ENCODE peak calls at places on chromosomes 2 and 18, in nine cellular contexts. C, J, P, F, R, Y, Z, G and V are unnamed samples.

GRCh38 chr2:170715062-170715931 is at the start of gene SP5:
- DNase-seq in C (peak), J (no peak), P (no peak), F (no peak), R (peak), Y (peak), Z (peak), G (peak), V (no peak)

GRCh38 chr18:9876867-9877654 is 8.7 kb upstream of the TXNDC2 start:
- DNase-seq in C (no peak), J (peak), P (no peak), F (no peak), R (peak), Y (no peak), Z (no peak), G (peak), V (no peak)

GRCh38 chr2:68185541-68186164 is 28.0 kb downstream of the PNO1 start:
- DNase-seq in C (peak), J (peak), P (peak), F (no peak), R (peak), Y (peak), Z (peak), G (peak), V (no peak)

GRCh38 chr2:98634406-98635092 is 26.2 kb downstream of the UNC50 start:
- DNase-seq in C (no peak), J (peak), P (peak), F (no peak), R (no peak), Y (no peak), Z (peak), G (no peak), V (no peak)

GRCh38 chr18:60675801-60676200 is 303.2 kb upstream of the MC4R start:
- DNase-seq in C (no peak), J (no peak), P (no peak), F (no peak), R (no peak), Y (no peak), Z (no peak), G (no peak), V (no peak)

GRCh38 chr18:39453356-39453755 is 1887.8 kb upstream of the CELF4 start:
- DNase-seq in C (no peak), J (no peak), P (no peak), F (no peak), R (no peak), Y (no peak), Z (no peak), G (peak), V (no peak)

GRCh38 chr2:113127646-113128385 is 418 bp downstream of the IL1RN start:
- DNase-seq in C (no peak), J (no peak), P (no peak), F (no peak), R (no peak), Y (no peak), Z (no peak), G (no peak), V (no peak)

GRCh38 chr18:79372461-79372860 is 23.3 kb upstream of the NFATC1 start:
- DNase-seq in C (no peak), J (no peak), P (no peak), F (no peak), R (no peak), Y (no peak), Z (no peak), G (no peak), V (no peak)

GRCh38 chr2:102239344-102239743 is 52.5 kb downstream of the IL1RL2 start:
- DNase-seq in C (no peak), J (no peak), P (no peak), F (no peak), R (no peak), Y (no peak), Z (no peak), G (no peak), V (no peak)

GRCh38 chr2:220775856-220776467 is 796.1 kb downstream of the EPHA4 start:
- DNase-seq in C (no peak), J (no peak), P (no peak), F (no peak), R (peak), Y (no peak), Z (no peak), G (peak), V (no peak)

GRCh38 chr18:54805571-54806334 is 22.5 kb upstream of the RAB27B start:
- DNase-seq in C (no peak), J (peak), P (no peak), F (no peak), R (peak), Y (no peak), Z (no peak), G (peak), V (no peak)

GRCh38 chr2:6945087-6945813 is 28.0 kb downstream of the RNF144A start:
- DNase-seq in C (no peak), J (no peak), P (no peak), F (no peak), R (no peak), Y (no peak), Z (no peak), G (no peak), V (no peak)

GRCh38 chr18:10020176-10020575 is 106.4 kb downstream of the VAPA start:
- DNase-seq in C (no peak), J (no peak), P (no peak), F (no peak), R (no peak), Y (no peak), Z (no peak), G (peak), V (no peak)

GRCh38 chr2:160039166-160039903 is 23.1 kb downstream of the PLA2R1 start:
- DNase-seq in C (no peak), J (peak), P (no peak), F (no peak), R (peak), Y (no peak), Z (no peak), G (peak), V (no peak)

GRCh38 chr2:69683170-69683971 is 39.8 kb upstream of the AAK1 start:
- DNase-seq in C (no peak), J (peak), P (no peak), F (no peak), R (peak), Y (no peak), Z (no peak), G (peak), V (no peak)

GRCh38 chr2:197779261-197779660 is 5.9 kb downstream of the BOLL start:
- DNase-seq in C (no peak), J (no peak), P (no peak), F (no peak), R (no peak), Y (no peak), Z (no peak), G (no peak), V (no peak)

GRCh38 chr18:25310045-25310444 is 41.9 kb downstream of the ZNF521 start:
- DNase-seq in C (no peak), J (peak), P (no peak), F (no peak), R (peak), Y (no peak), Z (no peak), G (peak), V (no peak)

GRCh38 chr2:18988557-18989232 is 369.7 kb downstream of the OSR1 start:
- DNase-seq in C (no peak), J (no peak), P (no peak), F (no peak), R (peak), Y (no peak), Z (no peak), G (peak), V (no peak)

GRCh38 chr18:35938158-35938557 is 34.3 kb upstream of the RMP24 start:
- DNase-seq in C (no peak), J (peak), P (no peak), F (no peak), R (peak), Y (no peak), Z (no peak), G (peak), V (no peak)

GRCh38 chr2:160635488-160635887 is 141.9 kb upstream of the RBMS1 start:
- DNase-seq in C (no peak), J (peak), P (no peak), F (no peak), R (peak), Y (no peak), Z (no peak), G (peak), V (no peak)

GRCh38 chr18:79600141-79600540 is 79.5 kb upstream of the CTDP1 start:
- DNase-seq in C (peak), J (no peak), P (no peak), F (no peak), R (no peak), Y (peak), Z (no peak), G (no peak), V (no peak)

GRCh38 chr2:36568533-36569246 is 29.3 kb downstream of the FEZ2 start:
- DNase-seq in C (no peak), J (no peak), P (no peak), F (no peak), R (peak), Y (no peak), Z (no peak), G (peak), V (no peak)

GRCh38 chr2:122186761-122187222 is 431.3 kb downstream of the TSN start:
- DNase-seq in C (no peak), J (no peak), P (no peak), F (no peak), R (no peak), Y (no peak), Z (no peak), G (no peak), V (no peak)

GRCh38 chr2:46297546-46298271 is 502 bp downstream of the EPAS1 start:
- DNase-seq in C (peak), J (peak), P (peak), F (peak), R (no peak), Y (peak), Z (peak), G (no peak), V (peak)

GRCh38 chr2:20737505-20737904 is 70.6 kb downstream of the GDF7 start:
- DNase-seq in C (no peak), J (no peak), P (no peak), F (no peak), R (no peak), Y (no peak), Z (no peak), G (no peak), V (no peak)

GRCh38 chr2:11155326-11156059 is at the start of gene SLC66A3:
- DNase-seq in C (no peak), J (peak), P (peak), F (no peak), R (peak), Y (no peak), Z (no peak), G (peak), V (no peak)

GRCh38 chr2:83665894-83666293 is 793.2 kb downstream of the SUCLG1 start:
- DNase-seq in C (no peak), J (no peak), P (no peak), F (no peak), R (peak), Y (no peak), Z (no peak), G (peak), V (no peak)

GRCh38 chr2:215528555-215528954 is 92.7 kb upstream of the FN1 start:
- DNase-seq in C (no peak), J (peak), P (no peak), F (no peak), R (peak), Y (no peak), Z (no peak), G (peak), V (no peak)

GRCh38 chr2:206112108-206112507 is 26.1 kb upstream of the INO80D start:
- DNase-seq in C (no peak), J (no peak), P (no peak), F (no peak), R (no peak), Y (no peak), Z (no peak), G (peak), V (no peak)

GRCh38 chr2:150036622-150037021 is 449.0 kb upstream of the MMADHC start:
- DNase-seq in C (no peak), J (no peak), P (no peak), F (no peak), R (no peak), Y (no peak), Z (no peak), G (no peak), V (no peak)

GRCh38 chr2:1728821-1729220 is 15.5 kb downstream of the PXDN start:
- DNase-seq in C (no peak), J (no peak), P (no peak), F (no peak), R (peak), Y (peak), Z (peak), G (peak), V (no peak)

GRCh38 chr2:172928754-172929153 is 146.9 kb upstream of the MAP3K20 start:
- DNase-seq in C (no peak), J (no peak), P (no peak), F (no peak), R (peak), Y (no peak), Z (no peak), G (peak), V (no peak)

GRCh38 chr2:12619975-12620374 is 96.8 kb upstream of the TRIB2 start:
- DNase-seq in C (no peak), J (peak), P (no peak), F (no peak), R (peak), Y (no peak), Z (no peak), G (peak), V (no peak)

GRCh38 chr18:48228301-48228715 is 180.9 kb downstream of the ZBTB7C start:
- DNase-seq in C (peak), J (peak), P (no peak), F (no peak), R (no peak), Y (peak), Z (no peak), G (no peak), V (no peak)

GRCh38 chr2:219527076-219527394 is 12.8 kb downstream of the ASIC4 start:
- DNase-seq in C (no peak), J (no peak), P (no peak), F (no peak), R (no peak), Y (no peak), Z (no peak), G (no peak), V (no peak)

GRCh38 chr2:100750143-100750542 is 69.8 kb upstream of the NPAS2 start:
- DNase-seq in C (no peak), J (no peak), P (no peak), F (no peak), R (no peak), Y (no peak), Z (no peak), G (no peak), V (no peak)

GRCh38 chr2:100756704-100757103 is 63.2 kb upstream of the NPAS2 start:
- DNase-seq in C (no peak), J (no peak), P (no peak), F (no peak), R (peak), Y (no peak), Z (no peak), G (no peak), V (no peak)

GRCh38 chr2:100755441-100755840 is 64.5 kb upstream of the NPAS2 start:
- DNase-seq in C (no peak), J (peak), P (no peak), F (no peak), R (peak), Y (no peak), Z (no peak), G (peak), V (no peak)

GRCh38 chr2:100754951-100755350 is 65.0 kb upstream of the NPAS2 start:
- DNase-seq in C (no peak), J (no peak), P (no peak), F (no peak), R (no peak), Y (no peak), Z (no peak), G (no peak), V (no peak)

DNA sequence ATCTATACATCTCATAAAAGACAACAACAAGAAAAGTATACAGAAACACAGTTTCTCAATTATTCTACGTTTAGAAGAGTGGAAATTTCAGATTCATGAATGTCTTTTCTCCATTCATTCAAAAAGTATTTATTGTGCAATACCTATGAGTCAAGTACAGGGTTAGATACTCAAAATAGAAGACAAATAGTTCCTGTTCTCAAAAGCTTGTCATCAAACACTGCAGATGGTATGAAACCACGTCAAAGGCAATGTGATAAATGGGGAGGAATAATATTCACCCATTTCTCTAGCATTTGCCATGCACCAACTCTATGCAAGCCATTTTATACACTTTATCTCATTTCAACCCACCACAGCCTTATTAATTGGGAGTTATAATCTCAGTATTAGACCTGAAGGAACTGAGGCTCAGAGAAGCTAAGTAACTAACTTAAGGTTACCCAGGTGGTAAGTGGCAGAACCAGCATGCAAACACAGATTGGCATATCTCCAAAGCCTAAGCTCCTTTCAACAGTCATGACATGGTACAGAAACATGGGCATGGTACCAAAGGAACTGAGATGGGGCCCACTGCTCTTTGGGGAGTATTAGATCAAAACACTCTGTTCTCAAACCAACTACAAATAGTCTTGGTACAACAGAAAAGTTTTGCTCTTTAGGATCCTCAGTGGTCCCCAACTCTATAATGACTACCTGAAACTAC is 67.2 kb upstream of the NPAS2 start:
- DNase-seq in C (no peak), J (peak), P (no peak), F (no peak), R (peak), Y (no peak), Z (no peak), G (peak), V (no peak)
- H3K27ac ChIP-seq in C (no peak), J (peak), P (no peak), F (peak), R (peak), Y (no peak), Z (no peak), G (peak), V (no peak)

DNA sequence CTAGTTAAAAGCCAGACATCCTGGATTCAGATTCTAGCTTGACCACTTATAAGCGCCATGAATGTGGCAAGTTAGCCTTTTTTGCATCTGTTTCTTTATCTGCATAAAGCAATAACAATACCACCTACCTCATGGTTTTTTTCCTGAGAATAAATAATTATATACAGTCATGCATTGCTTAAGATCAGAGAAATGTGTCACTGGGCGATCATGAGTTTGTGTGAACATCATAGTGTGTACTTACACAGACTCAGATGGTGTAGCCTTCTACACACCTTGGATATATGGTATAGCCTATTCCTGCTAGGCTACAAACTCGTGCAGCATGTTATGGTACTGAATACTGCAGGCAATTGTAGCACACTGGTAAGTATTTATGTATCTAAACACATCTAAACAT is 84.7 kb upstream of the PELI1 start:
- DNase-seq in C (no peak), J (no peak), P (no peak), F (no peak), R (no peak), Y (no peak), Z (no peak), G (no peak), V (no peak)
- H3K27ac ChIP-seq in C (peak), J (no peak), P (no peak), F (peak), R (no peak), Y (no peak), Z (no peak), G (no peak), V (peak)

GRCh38 chr2:201798252-201798918 is 8.0 kb upstream of the CDK15 start:
- DNase-seq in C (no peak), J (peak), P (no peak), F (no peak), R (peak), Y (no peak), Z (no peak), G (peak), V (no peak)
- H3K27ac ChIP-seq in C (no peak), J (peak), P (no peak), F (no peak), R (peak), Y (no peak), Z (no peak), G (peak), V (no peak)

GRCh38 chr2:235966396-235966795 is 201.8 kb downstream of the GBX2 start:
- DNase-seq in C (no peak), J (no peak), P (no peak), F (no peak), R (no peak), Y (no peak), Z (peak), G (no peak), V (no peak)
- H3K27ac ChIP-seq in C (no peak), J (no peak), P (no peak), F (no peak), R (no peak), Y (no peak), Z (no peak), G (no peak), V (no peak)